ENCODE peak calls at places on chromosomes 1 and 21, in eight cellular contexts. S, F, A, B, T, I, K and W are unnamed samples.

GRCh38 chr21:45931397-45931969 is 50.1 kb upstream of the COL6A1 start:
- DNase-seq in T (no peak), K (no peak), I (no peak), F (no peak), A (no peak), S (no peak), B (no peak), W (no peak)

GRCh38 chr1:231069333-231069732 is 29.3 kb upstream of the FAM89A start:
- DNase-seq in B (no peak), I (no peak), S (no peak), K (no peak), F (no peak), T (no peak), A (no peak), W (no peak)

GRCh38 chr1:36279789-36280296 is 26.3 kb upstream of the SH3D21 start:
- DNase-seq in S (no peak), I (no peak), F (no peak), T (no peak), A (no peak), K (no peak), B (no peak), W (no peak)

GRCh38 chr21:17660449-17660848 is 47.7 kb upstream of the BTG3 start:
- DNase-seq in S (no peak), K (no peak), T (peak; percentile 0), F (no peak), I (no peak), B (peak; percentile 31), A (no peak), W (no peak)

GRCh38 chr1:25022361-25023189 is 92.5 kb upstream of the RUNX3 start:
- DNase-seq in F (peak; percentile 72), A (peak; percentile 62), K (peak; percentile 92), T (peak; percentile 94), B (peak; percentile 81), S (no peak), I (peak; percentile 98), W (peak; percentile 90)

GRCh38 chr1:20494609-20495311 is 8.8 kb upstream of the CAMK2N1 start:
- DNase-seq in A (peak; percentile 72), B (no peak), T (peak; percentile 97), S (no peak), F (no peak), I (no peak), K (no peak), W (peak; percentile 83)

GRCh38 chr1:68158837-68159236 is 73.5 kb downstream of the WLS start:
- DNase-seq in B (no peak), S (no peak), A (no peak), I (no peak), F (no peak), K (no peak), T (no peak), W (no peak)

GRCh38 chr1:245748246-245748645 is 593.5 kb downstream of the KIF26B start:
- DNase-seq in F (no peak), B (no peak), S (no peak), I (no peak), T (no peak), K (no peak), A (no peak), W (no peak)

GRCh38 chr1:203858055-203858454 is 3.3 kb upstream of the SNRPE start:
- DNase-seq in S (no peak), I (no peak), A (peak; percentile 63), B (no peak), T (peak; percentile 91), F (peak; percentile 45), K (no peak), W (peak; percentile 69)

GRCh38 chr1:6448749-6449631 is 17.0 kb downstream of the TNFRSF25 start:
- DNase-seq in A (no peak), F (peak; percentile 39), I (no peak), S (no peak), B (no peak), K (no peak), T (no peak), W (no peak)

GRCh38 chr1:18608534-18608933 is 22.1 kb upstream of the PAX7 start:
- DNase-seq in F (no peak), T (no peak), I (no peak), S (no peak), B (no peak), K (no peak), A (no peak), W (no peak)